ENCODE peak calls at places on chromosomes 6 and 20, in eight cellular contexts. One of them, this sample, is unnamed.

GRCh38 chr6:7468382-7469081 is 72.9 kb upstream of the DSP start:
- DNase-seq in HuH-7.5: no peak
- DNase-seq in SK-N-SH: peak; percentile 75
- DNase-seq in effector CD4-positive, alpha-beta T cell: no peak
- DNase-seq in HCT116: peak; percentile 18
- DNase-seq in foreskin fibroblast: peak; percentile 7
- DNase-seq in epithelial cell of esophagus: peak; percentile 72
- DNase-seq in NCI-H226: peak; percentile 99
- DNase-seq in this sample: no peak

GRCh38 chr20:59932616-59933295 is 681 bp downstream of the SYCP2 start:
- DNase-seq in foreskin fibroblast: no peak
- DNase-seq in SK-N-SH: peak; percentile 11
- DNase-seq in HuH-7.5: no peak
- DNase-seq in epithelial cell of esophagus: no peak
- DNase-seq in effector CD4-positive, alpha-beta T cell: no peak
- DNase-seq in HCT116: no peak
- DNase-seq in NCI-H226: no peak
- DNase-seq in this sample: no peak

GRCh38 chr20:22446613-22447447 is 137.5 kb downstream of the FOXA2 start:
- DNase-seq in foreskin fibroblast: no peak
- DNase-seq in HCT116: no peak
- DNase-seq in HuH-7.5: no peak
- DNase-seq in effector CD4-positive, alpha-beta T cell: no peak
- DNase-seq in epithelial cell of esophagus: peak; percentile 57
- DNase-seq in NCI-H226: no peak
- DNase-seq in SK-N-SH: no peak
- DNase-seq in this sample: no peak

GRCh38 chr6:43951063-43951755 is 176.0 kb downstream of the MRPL14 start:
- DNase-seq in HuH-7.5: peak; percentile 59
- DNase-seq in epithelial cell of esophagus: no peak
- DNase-seq in effector CD4-positive, alpha-beta T cell: no peak
- DNase-seq in foreskin fibroblast: peak; percentile 50
- DNase-seq in SK-N-SH: peak; percentile 83
- DNase-seq in NCI-H226: no peak
- DNase-seq in HCT116: peak; percentile 10
- DNase-seq in this sample: no peak

GRCh38 chr6:165695736-165696515 is 32.9 kb upstream of the PDE10A start:
- DNase-seq in NCI-H226: no peak
- DNase-seq in HCT116: no peak
- DNase-seq in SK-N-SH: no peak
- DNase-seq in effector CD4-positive, alpha-beta T cell: no peak
- DNase-seq in epithelial cell of esophagus: no peak
- DNase-seq in foreskin fibroblast: no peak
- DNase-seq in HuH-7.5: no peak
- DNase-seq in this sample: no peak

GRCh38 chr6:167699141-167700036 is 127.3 kb upstream of the AFDN start:
- DNase-seq in NCI-H226: no peak
- DNase-seq in HCT116: no peak
- DNase-seq in HuH-7.5: no peak
- DNase-seq in epithelial cell of esophagus: peak; percentile 50
- DNase-seq in SK-N-SH: no peak
- DNase-seq in effector CD4-positive, alpha-beta T cell: no peak
- DNase-seq in foreskin fibroblast: no peak
- DNase-seq in this sample: peak; percentile 21

GRCh38 chr20:20228351-20228750 is 139.6 kb upstream of the INSM1 start:
- DNase-seq in foreskin fibroblast: no peak
- DNase-seq in SK-N-SH: no peak
- DNase-seq in effector CD4-positive, alpha-beta T cell: no peak
- DNase-seq in HuH-7.5: no peak
- DNase-seq in HCT116: no peak
- DNase-seq in epithelial cell of esophagus: peak; percentile 9
- DNase-seq in NCI-H226: no peak
- DNase-seq in this sample: no peak

GRCh38 chr6:11236915-11237314 is 4.4 kb upstream of the NEDD9 start:
- DNase-seq in HuH-7.5: no peak
- DNase-seq in HCT116: no peak
- DNase-seq in epithelial cell of esophagus: no peak
- DNase-seq in effector CD4-positive, alpha-beta T cell: no peak
- DNase-seq in NCI-H226: no peak
- DNase-seq in foreskin fibroblast: no peak
- DNase-seq in SK-N-SH: no peak
- DNase-seq in this sample: no peak

GRCh38 chr20:58441723-58442122 is 52.7 kb downstream of the VAPB start:
- DNase-seq in HuH-7.5: no peak
- DNase-seq in effector CD4-positive, alpha-beta T cell: no peak
- DNase-seq in epithelial cell of esophagus: no peak
- DNase-seq in SK-N-SH: no peak
- DNase-seq in NCI-H226: no peak
- DNase-seq in HCT116: no peak
- DNase-seq in foreskin fibroblast: no peak
- DNase-seq in this sample: no peak

GRCh38 chr20:20230741-20231140 is 137.2 kb upstream of the INSM1 start:
- DNase-seq in foreskin fibroblast: no peak
- DNase-seq in HuH-7.5: no peak
- DNase-seq in SK-N-SH: no peak
- DNase-seq in effector CD4-positive, alpha-beta T cell: no peak
- DNase-seq in epithelial cell of esophagus: no peak
- DNase-seq in NCI-H226: no peak
- DNase-seq in HCT116: no peak
- DNase-seq in this sample: no peak

GRCh38 chr20:46811328-46812084 is 83.1 kb upstream of the EYA2 start:
- DNase-seq in SK-N-SH: peak; percentile 62
- DNase-seq in HCT116: no peak
- DNase-seq in effector CD4-positive, alpha-beta T cell: no peak
- DNase-seq in foreskin fibroblast: no peak
- DNase-seq in NCI-H226: no peak
- DNase-seq in HuH-7.5: no peak
- DNase-seq in epithelial cell of esophagus: peak; percentile 8
- DNase-seq in this sample: no peak

GRCh38 chr6:16391451-16391912 is 153.1 kb downstream of the GMPR start:
- DNase-seq in epithelial cell of esophagus: no peak
- DNase-seq in SK-N-SH: no peak
- DNase-seq in HCT116: no peak
- DNase-seq in HuH-7.5: no peak
- DNase-seq in effector CD4-positive, alpha-beta T cell: no peak
- DNase-seq in NCI-H226: no peak
- DNase-seq in foreskin fibroblast: no peak
- DNase-seq in this sample: no peak

GRCh38 chr6:159966981-159967380 is 1.9 kb upstream of the IGF2R start:
- DNase-seq in HCT116: no peak
- DNase-seq in SK-N-SH: no peak
- DNase-seq in foreskin fibroblast: no peak
- DNase-seq in HuH-7.5: no peak
- DNase-seq in epithelial cell of esophagus: peak; percentile 90
- DNase-seq in NCI-H226: peak; percentile 34
- DNase-seq in effector CD4-positive, alpha-beta T cell: no peak
- DNase-seq in this sample: no peak

GRCh38 chr20:46743088-46743487 is 33.6 kb downstream of the SLC2A10 start:
- DNase-seq in epithelial cell of esophagus: no peak
- DNase-seq in foreskin fibroblast: no peak
- DNase-seq in NCI-H226: no peak
- DNase-seq in HuH-7.5: no peak
- DNase-seq in SK-N-SH: no peak
- DNase-seq in HCT116: no peak
- DNase-seq in effector CD4-positive, alpha-beta T cell: no peak
- DNase-seq in this sample: no peak

This sample was measured in CD8-positive, alpha-beta memory T cell.